ENCODE peak calls at places on chromosome 3, in six cellular contexts. E is epithelial cell of esophagus; S is lower lobe of right lung; O is neural progenitor cell; B is CD8-positive, alpha-beta T cell; L is esophagus squamous epithelium. F is an unnamed sample.
A peak's percentile ranks its signal among the peaks of the same experiment; 100 is the strongest.

GRCh38 chr3:32297366-32297765 is 58.9 kb downstream of the CMTM8 start:
- DNase-seq in E (no peak), S (no peak), O (no peak), B (peak; percentile 57), L (no peak), F (no peak)

GRCh38 chr3:30493912-30494311 is 112.5 kb upstream of the TGFBR2 start:
- DNase-seq in E (peak; percentile 35), S (no peak), O (no peak), B (no peak), L (no peak), F (no peak)

GRCh38 chr3:128051837-128052766 is at the start of gene SEC61A1:
- DNase-seq in E (peak; percentile 97), S (peak; percentile 96), O (peak; percentile 95), B (peak; percentile 96), L (peak; percentile 77), F (peak; percentile 88)

GRCh38 chr3:177234121-177234520 is 36.8 kb upstream of the TBL1XR1 start:
- DNase-seq in E (no peak), S (no peak), O (no peak), B (no peak), L (no peak), F (no peak)

GRCh38 chr3:78911394-78911793 is 856.4 kb downstream of the ROBO1 start:
- DNase-seq in E (no peak), S (no peak), O (no peak), B (no peak), L (no peak), F (no peak)

GRCh38 chr3:105846809-105847208 is 22.0 kb downstream of the CBLB start:
- DNase-seq in E (no peak), S (no peak), O (no peak), B (no peak), L (no peak), F (no peak)

GRCh38 chr3:169241928-169242751 is 421.4 kb downstream of the MECOM start:
- DNase-seq in E (peak; percentile 36), S (peak; percentile 53), O (peak; percentile 67), B (no peak), L (no peak), F (no peak)

GRCh38 chr3:79369306-79369705 is 398.5 kb downstream of the ROBO1 start:
- DNase-seq in E (no peak), S (no peak), O (no peak), B (no peak), L (no peak), F (no peak)

GRCh38 chr3:126620743-126621142 is 34.2 kb downstream of the TXNRD3 start:
- DNase-seq in E (no peak), S (no peak), O (no peak), B (no peak), L (no peak), F (no peak)

GRCh38 chr3:60827666-60828065 is 423.6 kb downstream of the FHIT start:
- DNase-seq in E (no peak), S (no peak), O (no peak), B (no peak), L (no peak), F (no peak)

GRCh38 chr3:182105875-182106274 is 394.1 kb downstream of the SOX2 start:
- DNase-seq in E (peak; percentile 45), S (no peak), O (no peak), B (no peak), L (no peak), F (no peak)

GRCh38 chr3:66490214-66490613 is 10.6 kb downstream of the LRIG1 start:
- DNase-seq in E (peak; percentile 36), S (no peak), O (no peak), B (no peak), L (no peak), F (no peak)

GRCh38 chr3:171092467-171092911 is 66.0 kb upstream of the SLC2A2 start:
- DNase-seq in E (no peak), S (no peak), O (no peak), B (no peak), L (no peak), F (no peak)

GRCh38 chr3:98329392-98330124 is 24.1 kb upstream of the OR5K4 start:
- DNase-seq in E (peak; percentile 69), S (no peak), O (peak; percentile 78), B (no peak), L (no peak), F (no peak)

GRCh38 chr3:193132923-193133463 is 108.0 kb upstream of the PLAAT1 start:
- DNase-seq in E (peak; percentile 29), S (no peak), O (peak; percentile 4), B (no peak), L (no peak), F (no peak)

GRCh38 chr3:123314409-123315270 is 112.9 kb downstream of the SEC22A start:
- DNase-seq in E (no peak), S (no peak), O (peak; percentile 42), B (no peak), L (no peak), F (no peak)

GRCh38 chr3:64650710-64651109 is 37.1 kb downstream of the ADAMTS9 start:
- DNase-seq in E (no peak), S (no peak), O (no peak), B (no peak), L (no peak), F (no peak)

GRCh38 chr3:183911763-183912506 is 27.3 kb upstream of the PARL start:
- DNase-seq in E (no peak), S (no peak), O (no peak), B (no peak), L (no peak), F (no peak)

GRCh38 chr3:141940204-141940776 is 63.8 kb downstream of the ATP1B3 start:
- DNase-seq in E (peak; percentile 99), S (no peak), O (peak; percentile 15), B (no peak), L (no peak), F (peak; percentile 95)

GRCh38 chr3:97979610-97980009 is 7.4 kb upstream of the RIOX2 start:
- DNase-seq in E (no peak), S (no peak), O (peak; percentile 27), B (no peak), L (no peak), F (no peak)

GRCh38 chr3:190224466-190225185 is 97.6 kb downstream of the CLDN1 start:
- DNase-seq in E (no peak), S (no peak), O (no peak), B (no peak), L (no peak), F (no peak)

GRCh38 chr3:171606151-171606751 is 146.0 kb upstream of the TNIK start:
- DNase-seq in E (peak; percentile 27), S (no peak), O (no peak), B (no peak), L (no peak), F (no peak)

GRCh38 chr3:143236226-143236964 is 116.8 kb downstream of the CHST2 start:
- DNase-seq in E (no peak), S (no peak), O (peak; percentile 36), B (no peak), L (no peak), F (no peak)

GRCh38 chr3:46858996-46859710 is 4.1 kb downstream of the MYL3 start:
- DNase-seq in E (no peak), S (peak; percentile 21), O (no peak), B (no peak), L (no peak), F (peak; percentile 30)

GRCh38 chr3:56620371-56620770 is 62.7 kb downstream of the TASOR start:
- DNase-seq in E (no peak), S (no peak), O (no peak), B (no peak), L (no peak), F (no peak)

DNA sequence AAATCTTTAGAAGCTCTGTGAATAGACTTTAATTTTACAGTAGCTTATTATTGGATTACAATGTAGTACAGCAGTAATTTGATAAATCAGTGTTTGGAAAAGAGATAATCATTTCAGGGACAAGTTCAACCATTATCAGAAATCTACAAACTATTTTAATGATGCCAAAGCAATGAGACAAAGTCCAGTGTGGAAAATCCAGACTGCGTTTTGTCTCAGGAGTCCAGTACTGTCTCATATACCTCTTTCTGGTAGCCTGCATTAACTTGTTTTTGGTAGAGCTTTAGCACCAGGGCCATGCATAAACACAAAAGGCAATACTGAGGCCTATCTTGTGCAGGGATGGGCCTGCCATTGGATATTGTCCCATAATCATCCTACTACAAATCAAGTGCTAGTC is 19.7 kb downstream of the ACKR4 start:
- DNase-seq in E (no peak), S (no peak), O (no peak), B (no peak), L (no peak), F (no peak)
- TF ChIP-seq CTCF in E (no peak), S (no peak), O (no peak), B (no peak), L (no peak), F (no peak)

GRCh38 chr3:4693620-4694019 is 200.5 kb downstream of the ITPR1 start:
- DNase-seq in E (no peak), S (no peak), O (no peak), B (no peak), L (no peak), F (no peak)

GRCh38 chr3:4703054-4703480 is 209.9 kb downstream of the ITPR1 start:
- DNase-seq in E (no peak), S (no peak), O (no peak), B (no peak), L (no peak), F (no peak)

GRCh38 chr3:4695846-4696245 is 202.7 kb downstream of the ITPR1 start:
- DNase-seq in E (no peak), S (no peak), O (no peak), B (no peak), L (no peak), F (no peak)

GRCh38 chr3:4696266-4696665 is 203.1 kb downstream of the ITPR1 start:
- DNase-seq in E (peak; percentile 16), S (no peak), O (no peak), B (no peak), L (no peak), F (no peak)

GRCh38 chr3:4698125-4698821 is 205.1 kb downstream of the ITPR1 start:
- DNase-seq in E (no peak), S (no peak), O (no peak), B (no peak), L (no peak), F (no peak)
- H3K4me3 ChIP-seq in E (no peak overlapping the region), S (no peak overlapping the region), O (no peak overlapping the region), B (no peak overlapping the region), L (no peak overlapping the region), F (no peak overlapping the region)

GRCh38 chr3:81955908-81956307 is 194.5 kb upstream of the GBE1 start:
- DNase-seq in E (no peak), S (no peak), O (no peak), B (no peak), L (no peak), F (no peak)
- TF ChIP-seq CTCF in E (no peak), S (no peak), O (no peak), B (no peak), L (no peak), F (no peak)

GRCh38 chr3:152282813-152283212 is 14.1 kb downstream of the MBNL1 start:
- DNase-seq in E (no peak), S (no peak), O (no peak), B (no peak), L (no peak), F (no peak)

GRCh38 chr3:152285509-152285908 is 16.8 kb downstream of the MBNL1 start:
- DNase-seq in E (no peak), S (no peak), O (no peak), B (no peak), L (no peak), F (no peak)

GRCh38 chr3:152281032-152281713 is 12.4 kb downstream of the MBNL1 start:
- DNase-seq in E (no peak), S (no peak), O (no peak), B (no peak), L (no peak), F (no peak)

GRCh38 chr3:152284906-152285305 is 16.2 kb downstream of the MBNL1 start:
- DNase-seq in E (no peak), S (no peak), O (no peak), B (no peak), L (no peak), F (no peak)

GRCh38 chr3:152283492-152284381 is 15.0 kb downstream of the MBNL1 start:
- DNase-seq in E (peak; percentile 54), S (no peak), O (no peak), B (no peak), L (no peak), F (no peak)
- H3K4me3 ChIP-seq in E (no peak overlapping the region), S (no peak overlapping the region), O (no peak overlapping the region), B (no peak overlapping the region), L (no peak overlapping the region), F (no peak overlapping the region)